ENCODE peak calls at places on chromosomes 13 and 19, in ten cellular contexts. Q is fibroblast of lung; J is psoas muscle; K is globus pallidus; E is fibroblast of the conjunctiva; P is astrocyte of the spinal cord; V is DND-41; A is posterior cingulate gyrus; S is activated naive CD8-positive, alpha-beta T cell treated with anti-CD3 and anti-CD28 coated beads, Interleukin-2, amount 50 U/mL, for 24 hours; L is T follicular helper cell. I is an unnamed sample.

GRCh38 chr13:51451467-51452390 is 1.1 kb downstream of the INTS6 start:
- DNase-seq in Q (peak), J (peak), K (peak), E (peak), P (peak), V (peak), A (peak), S (peak), L (peak), I (peak)

GRCh38 chr13:98285317-98285716 is 108.2 kb upstream of the RNF113B start:
- DNase-seq in Q (peak), J (no peak), K (no peak), E (no peak), P (no peak), V (no peak), A (no peak), S (no peak), L (no peak), I (no peak)

GRCh38 chr19:50003254-50003788 is 21.9 kb downstream of the VRK3 start:
- DNase-seq in Q (no peak), J (no peak), K (no peak), E (no peak), P (no peak), V (no peak), A (no peak), S (no peak), L (no peak), I (no peak)

GRCh38 chr19:456547-457110 is 4.2 kb downstream of the SHC2 start:
- DNase-seq in Q (no peak), J (peak), K (no peak), E (no peak), P (no peak), V (no peak), A (no peak), S (no peak), L (no peak), I (no peak)

GRCh38 chr19:56355517-56355916 is 37.8 kb downstream of the ZNF582 start:
- DNase-seq in Q (no peak), J (no peak), K (no peak), E (no peak), P (no peak), V (no peak), A (no peak), S (no peak), L (no peak), I (no peak)

GRCh38 chr13:67043901-67044300 is 186.2 kb downstream of the PCDH9 start:
- DNase-seq in Q (peak), J (no peak), K (no peak), E (no peak), P (peak), V (no peak), A (no peak), S (no peak), L (no peak), I (no peak)

GRCh38 chr19:6015841-6016545 is 38.1 kb upstream of the RANBP3 start:
- DNase-seq in Q (no peak), J (peak), K (no peak), E (no peak), P (no peak), V (no peak), A (no peak), S (no peak), L (no peak), I (no peak)

GRCh38 chr19:664913-665443 is 2.0 kb upstream of the RNF126 start:
- DNase-seq in Q (peak), J (peak), K (peak), E (peak), P (peak), V (peak), A (peak), S (peak), L (peak), I (peak)

GRCh38 chr13:43953370-43953769 is 73.7 kb downstream of the LACC1 start:
- DNase-seq in Q (no peak), J (no peak), K (no peak), E (no peak), P (no peak), V (no peak), A (no peak), S (no peak), L (no peak), I (no peak)

GRCh38 chr19:35959040-35959967 is 23.1 kb downstream of the LRFN3 start:
- DNase-seq in Q (no peak), J (peak), K (peak), E (no peak), P (no peak), V (no peak), A (peak), S (peak), L (peak), I (peak)

GRCh38 chr19:5081441-5082161 is 112.7 kb downstream of the KDM4B start:
- DNase-seq in Q (no peak), J (peak), K (no peak), E (no peak), P (no peak), V (no peak), A (no peak), S (no peak), L (no peak), I (no peak)

GRCh38 chr13:27853345-27853744 is 61.1 kb downstream of the GSX1 start:
- DNase-seq in Q (no peak), J (no peak), K (no peak), E (no peak), P (no peak), V (no peak), A (no peak), S (no peak), L (no peak), I (no peak)

GRCh38 chr19:58277748-58278147 is 1.0 kb upstream of the ZNF8 start:
- DNase-seq in Q (no peak), J (no peak), K (peak), E (no peak), P (no peak), V (no peak), A (no peak), S (no peak), L (no peak), I (no peak)

GRCh38 chr19:56156768-56157167 is 15.7 kb downstream of the ZNF444 start:
- DNase-seq in Q (no peak), J (no peak), K (no peak), E (no peak), P (no peak), V (no peak), A (no peak), S (no peak), L (no peak), I (no peak)

GRCh38 chr19:7705387-7706187 is 3.7 kb upstream of the FCER2 start:
- DNase-seq in Q (no peak), J (peak), K (peak), E (no peak), P (no peak), V (no peak), A (no peak), S (peak), L (peak), I (peak)

GRCh38 chr19:963401-964022 is 20.6 kb upstream of the WDR18 start:
- DNase-seq in Q (no peak), J (no peak), K (no peak), E (no peak), P (no peak), V (no peak), A (no peak), S (no peak), L (no peak), I (no peak)

GRCh38 chr19:35013047-35013819 is 13.1 kb downstream of the GRAMD1A start:
- DNase-seq in Q (peak), J (peak), K (no peak), E (peak), P (peak), V (peak), A (no peak), S (peak), L (peak), I (peak)

GRCh38 chr19:39913682-39914333 is 20.6 kb downstream of the FCGBP start:
- DNase-seq in Q (no peak), J (no peak), K (no peak), E (no peak), P (no peak), V (no peak), A (no peak), S (no peak), L (no peak), I (no peak)

GRCh38 chr13:34356686-34357434 is 538.9 kb downstream of the RFC3 start:
- DNase-seq in Q (peak), J (no peak), K (no peak), E (no peak), P (no peak), V (no peak), A (no peak), S (no peak), L (no peak), I (no peak)

GRCh38 chr19:49546825-49547565 is 19.2 kb downstream of the RCN3 start:
- DNase-seq in Q (peak), J (no peak), K (peak), E (peak), P (peak), V (peak), A (no peak), S (peak), L (peak), I (peak)

GRCh38 chr19:49971991-49972401 is 11.0 kb upstream of the SIGLEC11 start:
- DNase-seq in Q (no peak), J (no peak), K (no peak), E (no peak), P (no peak), V (no peak), A (no peak), S (no peak), L (no peak), I (no peak)

GRCh38 chr13:72839831-72840426 is 58.0 kb downstream of the PIBF1 start:
- DNase-seq in Q (peak), J (peak), K (peak), E (peak), P (peak), V (peak), A (no peak), S (peak), L (no peak), I (peak)

GRCh38 chr13:26050568-26051230 is 1.1 kb downstream of the SHISA2 start:
- DNase-seq in Q (peak), J (peak), K (peak), E (no peak), P (peak), V (no peak), A (peak), S (peak), L (no peak), I (peak)

GRCh38 chr19:38210458-38210987 is 13.5 kb downstream of the DPF1 start:
- DNase-seq in Q (peak), J (peak), K (peak), E (peak), P (peak), V (peak), A (peak), S (no peak), L (no peak), I (no peak)

GRCh38 chr13:75986818-75987217 is 350.7 kb downstream of the LMO7 start:
- DNase-seq in Q (no peak), J (no peak), K (no peak), E (no peak), P (no peak), V (no peak), A (no peak), S (no peak), L (no peak), I (no peak)

GRCh38 chr19:13022111-13022858 is 27.0 kb downstream of the NFIX start:
- DNase-seq in Q (peak), J (peak), K (no peak), E (no peak), P (no peak), V (no peak), A (no peak), S (no peak), L (no peak), I (no peak)

GRCh38 chr19:45401815-45402468 is 2.9 kb downstream of the PPP1R13L start:
- DNase-seq in Q (no peak), J (no peak), K (no peak), E (no peak), P (no peak), V (no peak), A (no peak), S (no peak), L (no peak), I (no peak)

GRCh38 chr13:27038323-27038722 is 133.3 kb downstream of the USP12 start:
- DNase-seq in Q (peak), J (no peak), K (no peak), E (peak), P (peak), V (no peak), A (no peak), S (no peak), L (no peak), I (no peak)

GRCh38 chr19:44823373-44823698 is 14.4 kb downstream of the BCAM start:
- DNase-seq in Q (no peak), J (no peak), K (no peak), E (no peak), P (no peak), V (no peak), A (no peak), S (no peak), L (no peak), I (no peak)

GRCh38 chr13:79457948-79458347 is 23.0 kb upstream of the NDFIP2 start:
- DNase-seq in Q (peak), J (no peak), K (no peak), E (peak), P (peak), V (no peak), A (no peak), S (no peak), L (no peak), I (no peak)

GRCh38 chr19:46408611-46409039 is 4.7 kb downstream of the CCDC8 start:
- DNase-seq in Q (no peak), J (peak), K (no peak), E (no peak), P (peak), V (no peak), A (no peak), S (no peak), L (no peak), I (no peak)

GRCh38 chr13:21219044-21219381 is 42.6 kb downstream of the MRPL57 start:
- DNase-seq in Q (no peak), J (no peak), K (no peak), E (no peak), P (no peak), V (peak), A (no peak), S (no peak), L (no peak), I (no peak)

GRCh38 chr13:94154362-94154761 is 325.1 kb downstream of the DCT start:
- DNase-seq in Q (peak), J (peak), K (peak), E (peak), P (peak), V (no peak), A (no peak), S (no peak), L (no peak), I (no peak)

GRCh38 chr13:113903912-113904311 is 40.0 kb upstream of the GAS6 start:
- DNase-seq in Q (no peak), J (no peak), K (no peak), E (no peak), P (no peak), V (no peak), A (no peak), S (no peak), L (no peak), I (no peak)

GRCh38 chr13:26326562-26326961 is 72.6 kb downstream of the CDK8 start:
- DNase-seq in Q (no peak), J (no peak), K (no peak), E (no peak), P (no peak), V (no peak), A (no peak), S (no peak), L (no peak), I (no peak)

GRCh38 chr19:4388171-4389063 is 11.9 kb downstream of the SH3GL1 start:
- DNase-seq in Q (no peak), J (peak), K (no peak), E (no peak), P (no peak), V (no peak), A (no peak), S (no peak), L (no peak), I (no peak)

GRCh38 chr19:32976223-32976805 is 4.3 kb downstream of the FAAP24 start:
- DNase-seq in Q (peak), J (peak), K (peak), E (peak), P (peak), V (peak), A (peak), S (peak), L (peak), I (peak)

GRCh38 chr19:46381746-46382345 is 31.5 kb downstream of the CCDC8 start:
- DNase-seq in Q (no peak), J (no peak), K (no peak), E (no peak), P (no peak), V (no peak), A (no peak), S (no peak), L (no peak), I (no peak)

GRCh38 chr13:107867701-107868661 is 347.4 kb downstream of the LIG4 start:
- DNase-seq in Q (peak), J (no peak), K (peak), E (no peak), P (peak), V (no peak), A (peak), S (peak), L (no peak), I (peak)

GRCh38 chr19:31294189-31294588 is 55.0 kb downstream of the TSHZ3 start:
- DNase-seq in Q (no peak), J (no peak), K (no peak), E (no peak), P (no peak), V (no peak), A (no peak), S (no peak), L (no peak), I (no peak)

I was measured in activated CD8-positive, alpha-beta memory T cell treated with anti-CD3 and anti-CD28 coated beads, Interleukin-2, amount 50 U/mL, for 48 hours.